ENCODE peak calls at places on chromosomes 11 and 22, in six cellular contexts. D is RWPE1, L is GM06990, W is cardiac muscle cell, V is neural crest cell, Y is bronchial epithelial cell. K is an unnamed sample.

GRCh38 chr22:34914871-34915270 is 151.1 kb upstream of the ISX start:
- DNase-seq in Y (no peak), V (no peak), W (no peak), D (no peak), L (no peak), K (no peak)

GRCh38 chr11:133082453-133082781 is 449.9 kb downstream of the OPCML start:
- DNase-seq in L (no peak), V (no peak), D (no peak), Y (no peak), W (peak; percentile 7), K (no peak)

GRCh38 chr11:64400667-64401066 is 41.7 kb downstream of the RPS6KA4 start:
- DNase-seq in Y (no peak), D (no peak), L (no peak), W (no peak), V (no peak), K (no peak)

GRCh38 chr11:7451520-7451919 is 33.8 kb upstream of the OLFML1 start:
- DNase-seq in L (no peak), Y (no peak), W (no peak), V (no peak), D (no peak), K (no peak)

GRCh38 chr11:45872513-45873356 is 12.7 kb upstream of the MAPK8IP1 start:
- DNase-seq in V (peak; percentile 65), Y (peak; percentile 74), L (no peak), D (peak; percentile 57), W (peak; percentile 85), K (peak; percentile 52)

GRCh38 chr11:91653091-91653754 is 571.4 kb upstream of the FAT3 start:
- DNase-seq in L (no peak), D (no peak), V (no peak), W (no peak), Y (no peak), K (no peak)

GRCh38 chr11:116558504-116559252 is 214.1 kb downstream of the BUD13 start:
- DNase-seq in L (no peak), W (peak; percentile 28), Y (no peak), D (no peak), V (no peak), K (no peak)

GRCh38 chr11:119795231-119795630 is 66.2 kb upstream of the NECTIN1 start:
- DNase-seq in W (peak; percentile 68), L (no peak), D (peak; percentile 89), V (no peak), Y (peak; percentile 79), K (no peak)

GRCh38 chr22:36292823-36293530 is 40.0 kb downstream of the APOL1 start:
- DNase-seq in D (no peak), Y (no peak), W (no peak), V (no peak), L (no peak), K (no peak)

GRCh38 chr11:23403210-23404185 is 543.2 kb upstream of the CCDC179 start:
- DNase-seq in V (no peak), L (no peak), D (no peak), Y (no peak), W (no peak), K (no peak)

GRCh38 chr22:49417833-49418232 is 409.8 kb downstream of the BRD1 start:
- DNase-seq in Y (no peak), D (no peak), V (no peak), L (no peak), W (no peak), K (no peak)

GRCh38 chr11:12842933-12843636 is 166.0 kb upstream of the RASSF10 start:
- DNase-seq in D (peak; percentile 24), Y (peak; percentile 47), W (peak; percentile 79), V (no peak), L (no peak), K (no peak)

GRCh38 chr11:37505406-37505805 is 907.4 kb upstream of the RAG2 start:
- DNase-seq in L (no peak), W (no peak), V (no peak), D (peak; percentile 34), Y (peak; percentile 60), K (no peak)

GRCh38 chr22:32030508-32031247 is 12.4 kb upstream of the SLC5A1 start:
- DNase-seq in V (no peak), W (no peak), L (no peak), D (no peak), Y (no peak), K (no peak)

GRCh38 chr11:92149996-92150395 is 74.6 kb upstream of the FAT3 start:
- DNase-seq in Y (no peak), V (no peak), L (no peak), D (no peak), W (peak; percentile 6), K (no peak)

GRCh38 chr11:107858217-107859070 is at the start of gene SLC35F2:
- DNase-seq in V (peak; percentile 50), D (peak; percentile 75), W (peak; percentile 63), L (peak; percentile 92), Y (peak; percentile 49), K (peak; percentile 89)
- TF ChIP-seq CTCF in V (no peak), D (no peak), W (no peak), L (peak; percentile 40), Y (no peak), K (no peak)

DNA sequence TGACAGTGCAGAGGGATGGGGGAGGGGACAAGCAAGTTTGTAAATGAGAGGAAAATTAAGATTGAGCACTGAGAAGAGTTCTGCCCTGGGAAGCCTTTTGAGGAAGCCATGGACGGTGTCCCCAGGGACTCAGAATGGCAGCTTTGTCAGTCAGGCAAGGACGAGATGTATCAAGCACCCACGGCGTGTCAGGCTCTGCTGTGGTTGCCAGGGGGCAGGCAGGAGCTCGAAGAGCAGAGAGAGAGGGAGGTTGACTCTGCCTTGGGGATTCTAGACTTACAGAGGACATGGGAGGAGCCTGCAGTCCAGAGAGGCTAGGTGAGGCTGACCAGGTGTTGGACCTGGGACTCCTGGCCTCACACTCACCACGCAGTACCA is 29.1 kb upstream of the SYT7 start:
- DNase-seq in W (no peak), V (no peak), L (no peak), Y (peak; percentile 51), D (no peak), K (no peak)
- TF ChIP-seq CTCF in W (peak; percentile 19), V (peak; percentile 43), L (no peak), Y (peak; percentile 55), D (no peak), K (no peak)

DNA sequence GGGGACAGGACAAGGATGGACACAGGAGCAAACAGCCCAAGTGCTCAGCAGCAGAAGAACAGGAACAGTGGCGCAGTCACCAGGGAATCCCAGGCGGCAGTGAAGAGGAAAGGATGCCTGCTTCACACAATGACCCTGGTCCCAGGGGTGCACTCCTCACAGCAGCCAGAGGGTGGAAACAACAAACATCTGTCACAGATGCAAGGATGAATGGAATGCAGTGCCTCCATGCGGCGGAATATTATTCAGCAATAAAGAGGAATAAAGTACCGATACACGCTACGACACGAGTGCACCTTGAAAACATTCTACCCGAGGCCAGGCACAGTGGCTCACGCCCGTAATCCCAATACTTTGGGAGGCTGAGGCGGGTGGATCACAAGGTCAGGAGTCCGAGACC is 12.7 kb downstream of the CSNK1E start:
- DNase-seq in V (no peak), W (peak; percentile 23), L (no peak), D (no peak), Y (no peak), K (no peak)
- TF ChIP-seq CTCF in V (peak; percentile 26), W (no peak), L (no peak), D (no peak), Y (no peak), K (no peak)

GRCh38 chr11:76013526-76013925 is 192.8 kb downstream of the WNT11 start:
- DNase-seq in D (no peak), W (no peak), L (no peak), V (no peak), Y (no peak), K (no peak)
- TF ChIP-seq CTCF in D (no peak), W (no peak), L (no peak), V (no peak), Y (no peak), K (no peak)

K was measured in GM10248.